ENCODE peak calls at places on chromosomes 12 and 14, in four cellular contexts. I is SK-N-SH, P is K562, Q is WTC11. B is an unnamed sample.

GRCh38 chr14:27392153-27392552 is 794.3 kb upstream of the NOVA1 start:
- DNase-seq in I (no peak), Q (no peak), P (no peak), B (no peak)

GRCh38 chr14:95499354-95499750 is 17.1 kb downstream of the SYNE3 start:
- DNase-seq in I (no peak), P (no peak), Q (no peak), B (no peak)

GRCh38 chr12:103806807-103807206 is 34.2 kb downstream of the NT5DC3 start:
- DNase-seq in P (no peak), Q (no peak), I (no peak), B (no peak)

GRCh38 chr12:8948711-8949524 is 527 bp downstream of the M6PR start:
- DNase-seq in Q (no peak), P (peak), I (peak), B (no peak)

GRCh38 chr12:54561164-54561563 is 11.8 kb downstream of the PDE1B start:
- DNase-seq in I (no peak), P (no peak), Q (no peak), B (no peak)

GRCh38 chr14:68234101-68234905 is 414.7 kb downstream of the RAD51B start:
- DNase-seq in P (no peak), Q (no peak), I (no peak), B (no peak)

GRCh38 chr12:124829008-124829707 is 34.5 kb downstream of the SCARB1 start:
- DNase-seq in Q (no peak), P (peak), I (no peak), B (no peak)

GRCh38 chr14:22887260-22887989 is 4.4 kb downstream of the REM2 start:
- DNase-seq in Q (peak), P (peak), I (peak), B (no peak)

GRCh38 chr14:92945959-92946846 is 23.3 kb downstream of the CHGA start:
- DNase-seq in Q (no peak), I (peak), P (no peak), B (no peak)

GRCh38 chr12:53964315-53964713 is 8.6 kb upstream of the HOXC11 start:
- DNase-seq in I (no peak), Q (no peak), P (no peak), B (no peak)

GRCh38 chr12:11500222-11500860 is 105.0 kb upstream of the PRB2 start:
- DNase-seq in Q (peak), I (peak), P (peak), B (peak)

GRCh38 chr14:51398898-51399297 is 158.9 kb downstream of the TMX1 start:
- DNase-seq in I (no peak), Q (no peak), P (no peak), B (no peak)

GRCh38 chr12:52041695-52042123 is 9.5 kb upstream of the NR4A1 start:
- DNase-seq in I (no peak), P (peak), Q (peak), B (no peak)

GRCh38 chr14:87131879-87132278 is 861.1 kb downstream of the GALC start:
- DNase-seq in P (no peak), I (no peak), Q (no peak), B (no peak)

GRCh38 chr14:100439781-100440180 is 116.6 kb downstream of the SLC25A47 start:
- DNase-seq in I (no peak), Q (no peak), P (no peak), B (no peak)

GRCh38 chr12:8628731-8629130 is 16.1 kb upstream of the AICDA start:
- DNase-seq in I (no peak), P (no peak), Q (no peak), B (no peak)

GRCh38 chr12:132124766-132125425 is 19.2 kb downstream of the DDX51 start:
- DNase-seq in Q (no peak), I (no peak), P (no peak), B (no peak)

GRCh38 chr12:48998497-48999353 is 450 bp downstream of the DDN start:
- DNase-seq in P (peak), I (peak), Q (no peak), B (no peak)

GRCh38 chr12:110371408-110372055 is 32.0 kb downstream of the ANAPC7 start:
- DNase-seq in I (no peak), P (no peak), Q (no peak), B (no peak)

GRCh38 chr12:171743-172705 is 41.9 kb downstream of the SLC6A12 start:
- DNase-seq in Q (no peak), I (peak), P (peak), B (no peak)

GRCh38 chr14:53174918-53175317 is 21.8 kb upstream of the DDHD1 start:
- DNase-seq in I (peak), Q (no peak), P (no peak), B (no peak)

GRCh38 chr12:22255097-22255496 is 79.4 kb downstream of the ST8SIA1 start:
- DNase-seq in Q (peak), I (no peak), P (no peak), B (no peak)

GRCh38 chr12:47722136-47722834 is 3.0 kb downstream of the ENDOU start:
- DNase-seq in I (no peak), Q (no peak), P (no peak), B (no peak)

GRCh38 chr14:90060312-90060964 is 1.4 kb upstream of the KCNK13 start:
- DNase-seq in Q (peak), I (peak), P (peak), B (peak)

GRCh38 chr14:77623201-77623600 is 6.8 kb upstream of the SPTLC2 start:
- DNase-seq in I (no peak), P (no peak), Q (no peak), B (no peak)

GRCh38 chr14:54803396-54803795 is 99.2 kb downstream of the GCH1 start:
- DNase-seq in P (no peak), Q (no peak), I (no peak), B (no peak)

GRCh38 chr12:102955926-102956737 is 1.3 kb upstream of the ASCL1 start:
- DNase-seq in Q (peak), P (no peak), I (peak), B (peak)

GRCh38 chr12:63940295-63940997 is 95.9 kb downstream of the SRGAP1 start:
- DNase-seq in I (peak), P (no peak), Q (no peak), B (no peak)

GRCh38 chr12:30100736-30101135 is 317.0 kb upstream of the TMTC1 start:
- DNase-seq in Q (no peak), P (no peak), I (no peak), B (no peak)

GRCh38 chr14:69263364-69263763 is 3.4 kb downstream of the GALNT16 start:
- DNase-seq in I (peak), P (no peak), Q (no peak), B (no peak)

GRCh38 chr12:131928080-131928764 is 854 bp upstream of the PUS1 start:
- DNase-seq in I (peak), Q (peak), P (peak), B (no peak)

GRCh38 chr14:80233489-80233888 is 22.2 kb upstream of the DIO2 start:
- DNase-seq in I (no peak), Q (no peak), P (no peak), B (no peak)

GRCh38 chr12:447132-447531 is 12.6 kb upstream of the B4GALNT3 start:
- DNase-seq in I (no peak), Q (no peak), P (no peak), B (no peak)

GRCh38 chr12:15278816-15279658 is 43.3 kb upstream of the PTPRO start:
- DNase-seq in P (no peak), I (peak), Q (no peak), B (no peak)

GRCh38 chr12:129966086-129966640 is 62.3 kb upstream of the TMEM132D start:
- DNase-seq in Q (no peak), I (no peak), P (no peak), B (peak)

GRCh38 chr14:71187633-71188356 is 280.5 kb downstream of the PCNX1 start:
- DNase-seq in I (no peak), P (no peak), Q (no peak), B (no peak)

GRCh38 chr14:68541128-68541896 is 251.6 kb downstream of the ZFP36L1 start:
- DNase-seq in I (no peak), Q (no peak), P (no peak), B (no peak)

GRCh38 chr12:26121323-26121740 is 3.5 kb downstream of the BHLHE41 start:
- DNase-seq in P (no peak), I (no peak), Q (no peak), B (no peak)

GRCh38 chr12:56158029-56158925 is at the start of gene MYL6:
- DNase-seq in Q (peak), I (peak), P (peak), B (peak)

GRCh38 chr14:104219731-104220224 is 81.4 kb downstream of the KIF26A start:
- DNase-seq in P (no peak), Q (no peak), I (no peak), B (peak)

GRCh38 chr14:104215706-104216334 is 77.4 kb downstream of the KIF26A start:
- DNase-seq in I (no peak), Q (no peak), P (no peak), B (no peak)

GRCh38 chr14:104216457-104216856 is 78.1 kb downstream of the KIF26A start:
- DNase-seq in P (no peak), I (no peak), Q (no peak), B (no peak)

GRCh38 chr14:104218361-104219180 is 80.2 kb downstream of the KIF26A start:
- DNase-seq in I (no peak), P (no peak), Q (no peak), B (no peak)

DNA sequence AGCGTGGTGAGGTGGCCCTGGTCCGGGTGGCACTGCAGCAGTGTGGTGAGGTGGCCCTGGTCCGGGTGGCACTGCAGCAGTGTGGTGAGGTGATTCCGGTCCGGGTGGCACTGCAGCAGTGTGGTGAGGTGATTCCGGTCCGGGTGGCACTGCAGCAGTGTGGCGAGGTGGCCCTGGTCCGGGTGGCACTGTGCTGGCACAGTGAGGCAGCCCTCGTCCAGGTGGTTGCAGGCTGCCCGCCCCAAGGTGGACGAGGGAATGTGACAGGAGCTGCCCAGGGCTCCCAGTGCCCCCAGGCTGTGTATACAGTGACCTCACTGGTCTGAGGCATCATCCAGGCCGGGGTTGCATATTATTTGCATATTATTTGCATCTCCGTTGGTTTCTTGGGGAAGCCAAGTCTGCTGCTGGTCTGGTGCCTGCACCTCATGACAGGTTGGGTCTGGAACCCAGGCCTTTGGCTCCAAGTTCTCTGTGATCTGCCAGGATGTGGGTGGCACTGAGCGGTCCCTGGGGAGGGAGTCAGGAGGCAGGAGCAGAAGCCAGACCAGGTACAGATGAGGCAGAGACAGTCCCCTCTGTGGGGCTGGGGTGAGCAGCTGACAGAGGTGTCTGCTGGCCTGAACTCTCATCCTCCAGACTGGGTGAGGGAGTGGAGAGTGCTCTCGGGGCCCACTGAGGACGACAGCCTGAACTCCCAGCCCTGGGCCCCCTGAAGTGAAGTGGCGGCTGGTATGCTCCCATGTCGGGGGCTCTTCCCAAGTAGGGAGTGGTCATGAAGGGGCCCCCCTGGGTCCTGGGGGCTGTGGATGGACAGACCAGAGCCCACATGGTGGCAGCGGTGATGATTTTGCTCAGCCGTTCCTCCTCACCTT is 79.3 kb downstream of the KIF26A start:
- DNase-seq in Q (no peak), I (no peak), P (no peak), B (no peak)
- TF ChIP-seq TEAD4 in Q (no peak), I (no peak), P (no peak), B (no peak)

DNA sequence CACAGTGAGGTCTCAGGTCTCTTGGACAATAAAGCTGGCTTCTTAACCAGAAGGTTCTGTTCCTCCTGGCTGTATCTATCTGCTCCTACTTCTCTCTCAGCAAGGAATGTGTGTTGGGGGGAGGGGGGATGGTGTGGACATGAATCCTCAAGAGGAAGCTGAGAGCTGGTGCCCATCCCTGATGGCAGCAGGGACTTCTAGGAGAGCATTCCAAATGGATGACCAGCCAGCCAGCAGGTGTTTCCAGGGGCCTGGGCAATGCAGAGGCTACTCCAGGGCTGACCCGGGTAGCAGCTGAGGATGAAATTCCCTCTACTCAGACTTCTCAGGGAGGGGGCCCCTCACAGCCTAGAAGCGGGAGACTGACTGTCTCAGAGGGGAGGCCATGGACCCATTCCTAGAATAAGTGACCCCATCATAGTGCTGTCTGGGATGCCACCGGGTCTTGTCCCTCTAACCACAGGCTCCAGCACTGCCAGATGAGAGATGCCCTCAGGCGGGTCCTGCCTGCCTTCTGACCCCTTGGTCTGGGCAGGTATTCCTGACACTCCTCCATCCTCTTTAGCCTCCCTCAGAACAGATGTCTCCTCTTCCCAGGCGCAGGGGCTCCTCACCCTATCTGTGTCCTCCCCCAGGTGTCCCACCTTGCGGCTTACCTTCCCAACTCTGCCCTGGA is 1.2 kb downstream of the RAB15 start:
- DNase-seq in P (no peak), I (no peak), Q (no peak), B (no peak)
- TF ChIP-seq TEAD4 in P (no peak), I (no peak), Q (no peak), B (no peak)

DNA sequence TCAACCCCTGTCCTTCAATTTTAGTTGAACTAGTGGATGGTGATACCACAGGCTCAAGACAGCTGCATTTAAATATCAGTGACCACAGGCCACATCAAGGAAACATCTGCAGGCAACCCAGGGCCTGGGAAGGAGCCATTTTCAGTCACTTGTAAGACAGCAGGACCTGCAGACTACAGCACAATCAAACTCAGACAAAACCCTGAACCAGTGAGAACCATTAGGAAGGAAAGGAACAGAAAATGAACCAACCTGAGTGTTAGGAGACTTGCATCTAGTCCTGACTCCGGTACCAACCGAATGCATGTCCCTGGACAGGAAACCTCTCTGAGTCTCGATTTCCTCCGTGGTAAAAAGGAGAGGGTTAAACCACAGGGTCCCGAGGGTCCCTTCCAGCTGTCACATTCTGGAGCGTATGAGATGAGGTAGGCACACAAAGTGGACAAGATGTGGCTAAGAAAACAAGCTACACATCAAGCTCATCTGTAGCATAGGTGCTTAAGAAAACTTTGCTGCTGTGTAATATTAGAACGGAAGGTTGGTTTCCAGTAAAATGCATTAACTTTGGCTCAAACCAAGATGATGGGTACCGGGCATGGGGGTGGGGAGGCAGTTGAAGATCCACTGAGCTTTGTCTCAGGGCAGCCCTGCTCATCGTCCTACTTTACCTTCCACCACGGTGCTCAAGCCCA is 1.6 kb upstream of the CDKN1B start:
- DNase-seq in Q (no peak), P (no peak), I (no peak), B (no peak)
- TF ChIP-seq TEAD4 in Q (no peak), P (no peak), I (no peak), B (no peak)

DNA sequence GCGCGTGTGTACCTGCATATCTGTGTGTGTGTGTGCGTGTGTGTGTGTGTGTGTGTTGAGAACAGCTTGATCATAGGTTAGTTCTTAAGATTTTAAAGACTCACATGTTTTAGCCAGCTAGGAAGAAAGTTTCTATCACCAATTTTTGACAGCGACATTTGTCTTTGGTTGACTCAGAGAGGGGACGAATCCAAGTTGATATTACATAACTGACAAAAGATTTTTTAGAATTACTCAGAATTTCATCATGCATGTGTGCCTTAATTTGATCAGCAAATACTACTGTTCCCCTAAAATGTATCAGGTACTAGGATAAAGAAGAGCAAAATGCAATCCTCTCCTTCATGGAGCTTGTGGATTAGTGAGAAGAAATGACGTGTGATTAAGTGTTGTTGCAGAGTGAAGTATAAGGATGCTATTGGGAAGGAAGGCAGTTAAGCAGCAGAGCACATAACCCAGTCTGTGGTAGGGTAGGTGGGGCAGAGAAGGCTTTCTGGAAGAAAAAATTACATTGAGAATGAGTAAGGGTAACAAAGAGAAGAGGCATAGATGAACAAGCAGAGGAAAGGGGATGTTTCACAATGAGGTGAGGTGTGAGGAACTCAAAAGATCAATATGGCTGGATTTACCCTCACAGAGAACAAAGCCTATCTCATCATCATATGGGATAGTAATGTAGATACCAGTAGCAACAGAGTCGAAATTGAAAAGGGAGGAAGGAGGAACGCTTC is 77.5 kb downstream of the ELK3 start:
- DNase-seq in I (no peak), P (no peak), Q (no peak), B (no peak)
- TF ChIP-seq TEAD4 in I (no peak), P (no peak), Q (no peak), B (no peak)

GRCh38 chr14:33968722-33969121 is 17.8 kb upstream of the EGLN3 start:
- DNase-seq in Q (no peak), I (no peak), P (no peak), B (no peak)

GRCh38 chr14:33967138-33967537 is 16.3 kb upstream of the EGLN3 start:
- DNase-seq in P (no peak), I (no peak), Q (no peak), B (no peak)

GRCh38 chr14:33962016-33962415 is 11.1 kb upstream of the EGLN3 start:
- DNase-seq in I (no peak), P (no peak), Q (no peak), B (no peak)

GRCh38 chr14:33964599-33965317 is 13.9 kb upstream of the EGLN3 start:
- DNase-seq in Q (no peak), I (no peak), P (peak), B (no peak)

DNA sequence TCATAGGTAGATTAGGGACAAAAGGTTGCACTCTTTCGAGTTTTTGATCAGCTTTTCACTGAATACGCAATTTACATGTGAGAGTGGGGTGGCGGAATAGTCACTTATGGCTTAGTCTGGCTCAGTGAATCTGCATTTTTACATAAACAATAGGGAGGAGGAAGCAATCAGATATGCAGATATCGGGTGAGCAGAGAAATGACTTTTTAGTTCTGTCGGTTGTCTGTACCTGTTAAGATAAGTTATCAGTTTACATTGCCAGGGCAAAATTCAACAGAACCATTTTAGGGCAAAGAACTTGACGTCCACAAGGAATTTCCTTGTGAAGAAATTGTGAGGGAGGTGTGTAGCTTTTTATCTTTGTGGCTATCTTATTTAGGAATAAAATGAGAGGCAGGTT is 15.4 kb upstream of the EGLN3 start:
- DNase-seq in Q (no peak), P (no peak), I (no peak), B (no peak)
- TF ChIP-seq TEAD4 in Q (no peak), P (no peak), I (no peak), B (no peak)